ENCODE peak calls at places on chromosomes 3 and 15, in six cellular contexts. Y is prostate gland, D is Panc1, P is GM12878, J is suprapubic skin, K is K562. R is an unnamed sample.
A peak's percentile ranks its signal among the peaks of the same experiment; 100 is the strongest.

GRCh38 chr3:25091938-25092337 is 336.1 kb upstream of the RARB start:
- DNase-seq in Y (no peak), D (no peak), P (no peak), J (no peak), K (no peak), R (no peak)

GRCh38 chr3:129927072-129927471 is 33.6 kb upstream of the TMCC1 start:
- DNase-seq in Y (no peak), D (no peak), P (no peak), J (no peak), K (peak; percentile 45), R (no peak)

GRCh38 chr3:194494951-194495374 is 8.2 kb upstream of the ATP13A3 start:
- DNase-seq in Y (no peak), D (no peak), P (no peak), J (no peak), K (no peak), R (peak; percentile 70)

GRCh38 chr3:11053926-11054503 is 61.5 kb downstream of the SLC6A1 start:
- DNase-seq in Y (no peak), D (no peak), P (no peak), J (no peak), K (no peak), R (no peak)

GRCh38 chr3:186909078-186909853 is 21.1 kb upstream of the ST6GAL1 start:
- DNase-seq in Y (no peak), D (no peak), P (no peak), J (no peak), K (peak; percentile 38), R (peak; percentile 43)

GRCh38 chr3:146465713-146466465 is 3.5 kb downstream of the PLSCR2 start:
- DNase-seq in Y (no peak), D (no peak), P (no peak), J (no peak), K (no peak), R (no peak)

GRCh38 chr15:29233566-29233965 is 36.1 kb downstream of the NSMCE3 start:
- DNase-seq in Y (no peak), D (no peak), P (no peak), J (no peak), K (no peak), R (no peak)

GRCh38 chr15:75904241-75904631 is 558 bp downstream of the FBXO22 start:
- DNase-seq in Y (peak; percentile 9), D (no peak), P (no peak), J (no peak), K (no peak), R (peak; percentile 29)

GRCh38 chr3:128066111-128066510 is 13.9 kb downstream of the SEC61A1 start:
- DNase-seq in Y (no peak), D (no peak), P (no peak), J (no peak), K (no peak), R (no peak)

GRCh38 chr3:163951397-163951987 is 1126.8 kb downstream of the SI start:
- DNase-seq in Y (no peak), D (no peak), P (no peak), J (no peak), K (no peak), R (no peak)

GRCh38 chr3:125245521-125245920 is 33.0 kb upstream of the SLC12A8 start:
- DNase-seq in Y (no peak), D (no peak), P (no peak), J (no peak), K (no peak), R (no peak)

GRCh38 chr15:39704235-39704634 is 78.4 kb downstream of the FSIP1 start:
- DNase-seq in Y (no peak), D (no peak), P (no peak), J (no peak), K (no peak), R (no peak)

GRCh38 chr15:64023215-64023614 is 23.1 kb downstream of the DAPK2 start:
- DNase-seq in Y (no peak), D (no peak), P (no peak), J (no peak), K (peak; percentile 35), R (peak; percentile 41)

GRCh38 chr3:173395412-173396181 is 1.9 kb upstream of the NLGN1 start:
- DNase-seq in Y (peak; percentile 88), D (no peak), P (no peak), J (peak; percentile 91), K (peak; percentile 14), R (peak; percentile 78)

GRCh38 chr3:74217467-74217866 is 397.0 kb downstream of the CNTN3 start:
- DNase-seq in Y (no peak), D (no peak), P (no peak), J (no peak), K (no peak), R (no peak)

GRCh38 chr3:39249453-39250115 is 30.3 kb downstream of the CX3CR1 start:
- DNase-seq in Y (no peak), D (no peak), P (no peak), J (no peak), K (no peak), R (no peak)

GRCh38 chr3:154316974-154317767 is 7.1 kb downstream of the DHX36 start:
- DNase-seq in Y (no peak), D (no peak), P (no peak), J (no peak), K (no peak), R (no peak)

GRCh38 chr3:139906441-139906840 is 28.5 kb upstream of the CLSTN2 start:
- DNase-seq in Y (no peak), D (peak; percentile 18), P (no peak), J (no peak), K (no peak), R (no peak)

GRCh38 chr3:40990062-40990456 is 209.2 kb upstream of the CTNNB1 start:
- DNase-seq in Y (no peak), D (no peak), P (no peak), J (no peak), K (no peak), R (no peak)

GRCh38 chr3:108410531-108410984 is 99.8 kb downstream of the MYH15 start:
- DNase-seq in Y (peak; percentile 30), D (no peak), P (no peak), J (no peak), K (no peak), R (no peak)

GRCh38 chr3:20043398-20043797 is 3.2 kb downstream of the KAT2B start:
- DNase-seq in Y (peak; percentile 57), D (no peak), P (no peak), J (peak; percentile 92), K (no peak), R (peak; percentile 93)

GRCh38 chr3:38039101-38039898 is at the start of gene DLEC1:
- DNase-seq in Y (peak; percentile 59), D (no peak), P (no peak), J (no peak), K (peak; percentile 61), R (peak; percentile 77)

GRCh38 chr3:113240841-113241240 is 29.5 kb downstream of the BOC start:
- DNase-seq in Y (no peak), D (no peak), P (no peak), J (no peak), K (no peak), R (no peak)

GRCh38 chr3:58519668-58520402 is 17.2 kb downstream of the ACOX2 start:
- DNase-seq in Y (no peak), D (no peak), P (no peak), J (no peak), K (no peak), R (no peak)
- TF ChIP-seq POLR2AphosphoS5 in Y (no peak), D (no peak), P (no peak), J (no peak), K (no peak), R (no peak)

DNA sequence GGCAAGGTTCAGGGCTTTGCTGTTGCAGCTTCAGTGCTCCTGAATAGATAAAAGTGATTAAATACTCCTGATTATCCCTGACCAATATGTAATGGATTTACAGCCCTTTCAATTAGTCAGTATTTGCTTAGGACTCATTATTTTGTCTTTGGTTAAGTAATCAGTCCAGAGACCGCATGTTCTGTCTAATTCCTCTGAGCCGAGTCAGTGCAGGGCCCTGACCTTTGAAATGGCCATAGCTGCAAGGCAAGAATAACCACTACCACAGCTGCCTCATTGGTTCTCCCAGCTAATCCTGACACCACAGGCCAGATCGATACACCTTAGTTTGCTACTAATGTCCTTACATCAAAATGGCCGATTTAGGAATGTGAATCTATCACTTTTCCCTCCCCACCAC is 65.0 kb downstream of the MEIS2 start:
- DNase-seq in Y (no peak), D (no peak), P (no peak), J (no peak), K (no peak), R (no peak)
- H3K4me1 ChIP-seq in Y (no peaks in the 10 kb centered on the region), D (peaks cover 6% of the 10 kb centered on the region), P (peaks cover 11% of the 10 kb centered on the region), J (peaks cover 6% of the 10 kb centered on the region), K (no peaks in the 10 kb centered on the region), R (peaks cover 35% of the 10 kb centered on the region)

DNA sequence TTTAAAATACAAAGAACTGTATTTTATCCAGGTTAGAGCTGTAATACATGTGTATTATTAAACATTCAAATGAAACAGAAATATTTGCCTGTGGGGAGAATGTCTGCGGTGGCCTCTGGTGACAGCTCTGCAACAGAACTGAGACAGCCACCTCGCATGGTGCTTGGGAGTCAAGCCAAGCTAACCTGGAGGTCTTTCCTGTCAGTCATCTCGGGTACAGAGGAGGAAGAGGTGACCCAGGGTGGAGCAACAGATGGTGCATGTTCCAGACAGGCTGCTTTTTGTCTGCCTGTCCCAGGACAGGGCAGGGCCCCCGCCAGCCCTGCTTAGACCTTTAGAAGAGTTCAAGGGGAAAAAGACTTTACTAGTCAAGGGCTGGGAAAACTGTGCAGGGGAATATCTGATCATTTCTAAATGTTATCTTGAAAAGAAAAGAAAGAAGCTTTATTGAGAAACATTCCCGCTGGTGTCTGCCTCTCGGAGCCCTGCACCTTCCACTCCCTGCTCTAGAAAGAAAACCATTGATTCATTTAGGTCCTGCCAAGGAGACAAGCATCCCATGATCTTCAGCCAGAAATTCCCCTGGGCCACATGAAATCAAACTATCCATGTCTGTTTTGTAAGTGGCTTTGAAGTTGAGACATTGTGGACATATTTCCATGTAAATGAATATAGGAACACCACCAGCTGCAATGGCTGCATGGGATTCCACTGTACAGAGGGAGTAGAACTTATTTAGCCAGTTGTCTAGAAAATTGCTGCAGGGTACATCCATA is 5.5 kb upstream of the NR2E3 start:
- DNase-seq in Y (no peak), D (no peak), P (no peak), J (no peak), K (no peak), R (no peak)
- H3K4me3 ChIP-seq in Y (no peak overlapping the region), D (no peak overlapping the region), P (no peak overlapping the region), J (no peak overlapping the region), K (no peak overlapping the region), R (no peak overlapping the region)

DNA sequence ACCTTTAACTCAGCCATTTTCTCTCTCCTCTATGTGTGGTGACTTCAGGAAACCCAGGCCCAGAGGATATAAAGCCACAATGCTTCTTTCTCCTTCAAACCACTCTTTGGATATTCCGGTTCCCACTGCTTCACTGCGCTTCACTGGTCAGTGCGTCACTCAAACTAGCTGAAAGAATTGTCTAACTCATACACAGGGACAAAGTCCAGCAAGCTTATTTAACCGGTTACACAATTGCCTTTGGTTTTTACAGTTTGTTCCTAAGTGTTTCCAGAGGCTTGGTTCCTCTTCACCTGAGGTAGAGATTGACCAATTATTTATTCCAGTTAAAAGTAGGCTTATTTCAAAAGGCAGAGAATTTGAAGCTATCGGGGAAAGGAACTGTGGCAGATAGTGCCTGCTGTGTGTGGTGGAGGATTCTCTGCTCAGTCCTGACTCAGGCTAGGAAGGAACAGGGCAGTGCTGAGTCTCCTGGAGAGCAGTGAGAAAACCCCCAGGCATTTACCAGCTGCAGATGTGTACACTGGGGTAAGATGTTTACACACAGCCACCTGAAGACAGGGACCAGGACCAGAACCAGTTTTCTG is at the start of gene HGD:
- DNase-seq in Y (peak; percentile 42), D (no peak), P (no peak), J (no peak), K (no peak), R (peak; percentile 63)
- TF ChIP-seq POLR2AphosphoS5 in Y (peak; percentile 66), D (no peak), P (no peak), J (no peak), K (no peak), R (peak; percentile 56)

GRCh38 chr3:156814295-156814694 is 11.9 kb upstream of the LEKR1 start:
- DNase-seq in Y (no peak), D (no peak), P (no peak), J (no peak), K (no peak), R (no peak)
- H3K4me1 ChIP-seq in Y (peaks cover 3% of the 10 kb centered on the region), D (peaks cover 59% of the 10 kb centered on the region), P (peaks cover 13% of the 10 kb centered on the region), J (peaks cover 72% of the 10 kb centered on the region), K (peaks cover 14% of the 10 kb centered on the region), R (peaks cover 35% of the 10 kb centered on the region)

R was measured in stomach.